ENCODE peak calls at places on chromosomes 11 and 22, in nine cellular contexts. O is fibroblast of pulmonary artery; T is HT1080; F is transverse colon; A is ELF-1; B is activated CD4-positive, alpha-beta T cell treated with anti-CD3 and anti-CD28 coated beads, Interleukin-2, amount 50 U/mL, for 4 hours; Z is Daoy; Y is OCI-M1; C is AG10803. K is an unnamed sample.
A peak's percentile ranks its signal among the peaks of the same experiment; 100 is the strongest.

GRCh38 chr11:78822931-78823423 is 248.3 kb upstream of the NARS2 start:
- DNase-seq in A (no peak), Y (no peak), C (no peak), B (no peak), T (no peak), Z (no peak), O (no peak), F (no peak), K (no peak)

GRCh38 chr11:130908770-130909625 is 7.3 kb downstream of the SNX19 start:
- DNase-seq in F (no peak), T (peak; percentile 68), Y (no peak), B (no peak), Z (peak; percentile 23), C (peak; percentile 79), A (no peak), O (peak; percentile 81), K (peak; percentile 47)

GRCh38 chr11:1942541-1943260 is 4.4 kb upstream of the MRPL23 start:
- DNase-seq in A (no peak), T (no peak), Z (no peak), O (no peak), F (no peak), C (no peak), Y (no peak), B (no peak), K (no peak)

GRCh38 chr22:30643055-30643875 is 7.7 kb downstream of the SLC35E4 start:
- DNase-seq in Z (no peak), Y (no peak), F (no peak), O (no peak), A (no peak), B (no peak), T (no peak), C (no peak), K (no peak)

GRCh38 chr11:108693852-108694251 is 29.0 kb downstream of the DDX10 start:
- DNase-seq in T (peak; percentile 70), A (no peak), B (no peak), F (no peak), Z (peak; percentile 39), Y (no peak), O (peak; percentile 56), C (peak; percentile 35), K (peak; percentile 15)

GRCh38 chr22:38315801-38316339 is 1.4 kb downstream of the CSNK1E start:
- DNase-seq in T (peak; percentile 38), Z (peak; percentile 14), A (no peak), F (no peak), Y (no peak), O (no peak), C (peak; percentile 9), B (no peak), K (no peak)

GRCh38 chr11:1667906-1668305 is 29.1 kb upstream of the KRTAP5-6 start:
- DNase-seq in B (no peak), Y (no peak), F (no peak), Z (no peak), C (no peak), O (no peak), A (no peak), T (no peak), K (no peak)

GRCh38 chr22:27792452-27793165 is 8.9 kb downstream of the MN1 start:
- DNase-seq in C (no peak), F (no peak), A (no peak), T (no peak), Y (no peak), Z (no peak), O (no peak), B (no peak), K (no peak)

GRCh38 chr11:103552086-103552485 is 442.9 kb downstream of the DYNC2H1 start:
- DNase-seq in Z (no peak), O (peak; percentile 40), Y (no peak), T (no peak), F (no peak), A (no peak), B (no peak), C (no peak), K (no peak)

GRCh38 chr11:15097411-15097810 is 17.3 kb upstream of the INSC start:
- DNase-seq in C (no peak), F (no peak), B (no peak), Y (no peak), O (no peak), T (peak; percentile 75), A (no peak), Z (no peak), K (no peak)

K was measured in MG63.